ENCODE peak calls at places on chromosomes 11 and 22, in nine cellular contexts. D is left lung; L is astrocyte; O is adrenal gland; K is uterus; C is CD8-positive, alpha-beta T cell; Q is OCI-LY7; Y is right atrium auricular region; V is heart right ventricle. B is an unnamed sample.

GRCh38 chr22:29625090-29625825 is 21.8 kb downstream of the NF2 start:
- DNase-seq in V (no peak), O (peak; percentile 65), D (no peak), Y (peak; percentile 64), C (no peak), L (peak; percentile 69), Q (peak; percentile 60), K (peak; percentile 51), B (peak; percentile 65)

GRCh38 chr22:20463324-20464095 is 25.9 kb upstream of the SCARF2 start:
- DNase-seq in Q (peak; percentile 86), K (no peak), V (no peak), D (no peak), C (no peak), L (no peak), O (no peak), Y (no peak), B (peak; percentile 77)

GRCh38 chr22:29810156-29810555 is 27.9 kb downstream of the ASCC2 start:
- DNase-seq in K (no peak), Q (no peak), O (no peak), C (no peak), D (no peak), V (no peak), L (no peak), Y (no peak), B (no peak)

GRCh38 chr22:23514317-23515038 is 65.6 kb downstream of the IGLL1 start:
- DNase-seq in L (no peak), Q (no peak), Y (no peak), K (no peak), V (no peak), O (no peak), D (no peak), C (no peak), B (no peak)

GRCh38 chr11:86632499-86633269 is 39.7 kb downstream of the ME3 start:
- DNase-seq in C (no peak), V (no peak), L (peak; percentile 97), D (peak; percentile 54), O (peak; percentile 87), K (no peak), Q (no peak), Y (no peak), B (peak; percentile 55)

GRCh38 chr11:393219-394033 is 583 bp upstream of the PKP3 start:
- DNase-seq in V (no peak), O (no peak), L (peak; percentile 57), Q (no peak), C (no peak), K (no peak), Y (no peak), D (no peak), B (no peak)

GRCh38 chr11:1514349-1515061 is 27.9 kb upstream of the MOB2 start:
- DNase-seq in L (peak; percentile 42), Q (no peak), V (no peak), Y (no peak), K (peak; percentile 61), C (no peak), D (no peak), O (no peak), B (peak; percentile 66)

GRCh38 chr11:34968862-34969261 is 52.4 kb downstream of the PDHX start:
- DNase-seq in D (no peak), V (no peak), C (no peak), Y (no peak), O (no peak), Q (no peak), K (no peak), L (no peak), B (no peak)

GRCh38 chr11:8913961-8914660 is 3.1 kb downstream of the AKIP1 start:
- DNase-seq in K (peak; percentile 36), D (no peak), C (peak; percentile 27), Y (no peak), Q (peak; percentile 70), O (peak; percentile 38), V (peak; percentile 28), L (peak; percentile 47), B (no peak)

GRCh38 chr11:124863137-124863825 is 2.0 kb upstream of the ROBO3 start:
- DNase-seq in K (no peak), O (peak; percentile 61), Q (no peak), D (peak; percentile 60), Y (no peak), C (no peak), V (peak; percentile 35), L (no peak), B (no peak)

GRCh38 chr11:109939176-109939810 is 153.9 kb upstream of the ZC3H12C start:
- DNase-seq in K (no peak), V (peak; percentile 40), C (no peak), O (peak; percentile 63), L (peak; percentile 81), D (no peak), Y (no peak), Q (peak; percentile 34), B (no peak)

GRCh38 chr11:17019231-17019630 is 5.0 kb upstream of the PLEKHA7 start:
- DNase-seq in O (no peak), K (no peak), L (no peak), V (no peak), D (no peak), Y (no peak), C (no peak), Q (no peak), B (no peak)

GRCh38 chr11:132718711-132719641 is 813.3 kb downstream of the OPCML start:
- DNase-seq in Y (no peak), O (no peak), L (peak; percentile 76), V (no peak), Q (no peak), D (no peak), C (no peak), K (no peak), B (no peak)

GRCh38 chr11:279966-280761 is 2.0 kb downstream of the NLRP6 start:
- DNase-seq in V (peak; percentile 5), D (no peak), C (no peak), Q (no peak), Y (no peak), L (peak; percentile 16), K (no peak), O (peak; percentile 13), B (peak; percentile 55)

GRCh38 chr11:71470956-71471355 is 18.0 kb downstream of the NADSYN1 start:
- DNase-seq in L (no peak), Q (no peak), O (no peak), C (no peak), V (no peak), K (no peak), Y (no peak), D (no peak), B (no peak)

GRCh38 chr11:9004310-9004945 is 627 bp upstream of the NRIP3 start:
- DNase-seq in D (peak; percentile 37), L (no peak), O (no peak), C (no peak), K (peak; percentile 23), V (no peak), Q (no peak), Y (no peak), B (peak; percentile 31)

GRCh38 chr11:23236846-23237550 is 376.7 kb upstream of the CCDC179 start:
- DNase-seq in D (no peak), V (no peak), C (no peak), Q (no peak), L (peak; percentile 8), O (no peak), K (no peak), Y (no peak), B (no peak)

DNA sequence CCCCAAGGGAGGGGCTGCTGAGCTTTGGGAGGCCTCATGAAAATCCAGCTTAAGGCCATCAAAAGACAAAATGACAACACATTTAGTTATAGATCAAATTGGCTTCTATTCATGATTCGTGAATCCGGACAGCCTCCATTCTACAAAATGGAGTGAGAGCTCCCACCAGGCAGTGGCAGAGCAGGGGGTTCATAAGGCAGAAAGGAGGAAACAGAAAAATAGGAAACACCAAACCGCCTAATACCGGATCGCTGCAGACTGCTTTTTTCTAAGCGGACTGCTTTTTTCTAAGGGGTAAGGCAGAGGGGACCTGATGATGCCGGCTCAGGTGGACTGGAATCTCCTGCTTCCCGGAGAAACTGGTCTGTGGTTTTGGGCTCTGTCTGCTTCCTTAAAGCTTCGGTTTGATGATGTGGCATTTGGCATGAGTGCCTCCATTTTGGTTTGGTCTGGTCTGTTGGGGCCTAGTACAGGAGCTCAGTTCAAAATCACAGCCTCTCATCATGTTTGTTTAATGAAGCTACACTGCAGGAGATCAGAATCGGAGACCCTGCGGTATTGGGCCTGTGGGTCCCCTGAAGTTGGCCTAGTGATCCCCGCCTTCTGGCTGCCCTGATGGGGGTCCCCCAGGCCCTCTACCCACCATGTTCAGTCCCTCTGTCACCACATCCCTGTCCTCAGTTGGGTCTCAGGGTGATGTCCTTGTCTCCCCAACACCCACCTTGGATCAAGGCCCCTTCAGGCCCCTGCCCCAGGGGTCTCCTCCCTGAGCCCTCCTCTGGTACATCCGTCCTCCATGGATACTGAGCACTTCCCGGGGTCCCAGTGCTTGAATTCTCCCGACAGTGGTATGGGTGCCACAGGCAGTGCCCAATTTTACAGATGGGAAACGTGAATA is 1.2 kb downstream of the ALDH3B1 start:
- DNase-seq in O (no peak), L (no peak), Q (no peak), D (peak; percentile 34), V (no peak), Y (no peak), C (no peak), K (no peak), B (no peak)
- H3K4me1 ChIP-seq in O (peaks cover 68% of the 10 kb centered on the region), L (peaks cover 58% of the 10 kb centered on the region), Q (peaks cover 32% of the 10 kb centered on the region), D (peaks cover 84% of the 10 kb centered on the region), V (peaks cover 25% of the 10 kb centered on the region), Y (no peaks in the 10 kb centered on the region), C (no peaks in the 10 kb centered on the region), K (no peaks in the 10 kb centered on the region), B (peaks cover 16% of the 10 kb centered on the region)

DNA sequence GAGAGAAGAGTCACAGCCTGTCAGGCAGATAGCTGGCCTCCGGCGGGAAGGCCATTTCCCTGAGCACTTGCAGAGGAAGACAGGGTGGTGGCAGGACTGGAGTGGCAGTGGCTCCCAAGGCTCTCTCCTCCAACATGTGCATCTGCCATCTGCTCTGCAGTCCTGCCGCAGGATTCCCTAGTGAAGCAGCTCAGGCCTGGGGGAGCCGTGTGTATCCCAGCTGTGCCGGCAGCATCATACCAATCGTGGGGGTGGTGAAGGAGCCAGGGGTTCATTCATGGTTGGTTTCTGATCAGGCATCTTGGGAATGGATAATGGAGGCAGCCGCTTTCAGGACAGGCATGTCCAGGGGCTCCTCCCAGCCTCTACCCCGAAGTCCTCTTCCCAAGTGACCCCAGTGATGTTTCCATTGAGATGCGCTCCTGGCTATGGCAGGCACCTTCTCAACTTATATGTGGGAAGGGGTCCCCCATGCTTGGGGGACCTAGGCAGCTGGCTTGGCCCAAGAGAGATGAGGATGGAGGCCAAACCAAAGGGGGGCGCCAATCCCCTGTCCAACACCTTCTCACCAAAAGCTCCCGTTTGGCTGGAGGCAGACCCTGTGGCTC is 6.1 kb downstream of the TAGLN start:
- DNase-seq in V (no peak), Y (no peak), Q (no peak), D (no peak), C (no peak), K (no peak), O (peak; percentile 78), L (no peak), B (no peak)
- TF ChIP-seq CTCF in V (no peak), Y (no peak), Q (no peak), D (no peak), C (no peak), K (no peak), O (no peak), L (no peak), B (no peak)

GRCh38 chr11:114604179-114604813 is 8.7 kb upstream of the NXPE4 start:
- DNase-seq in K (no peak), O (no peak), L (no peak), Y (no peak), C (no peak), Q (no peak), V (no peak), D (no peak), B (no peak)
- H3K9me3 ChIP-seq in K (no peaks in the 10 kb centered on the region), O (no peaks in the 10 kb centered on the region), L (peaks cover 6% of the 10 kb centered on the region), Y (no peaks in the 10 kb centered on the region), C (no peaks in the 10 kb centered on the region), Q (peaks cover 42% of the 10 kb centered on the region), V (no peaks in the 10 kb centered on the region), D (peaks cover 27% of the 10 kb centered on the region), B (no peaks in the 10 kb centered on the region)

GRCh38 chr11:128345316-128345715 is 242.0 kb downstream of the ETS1 start:
- DNase-seq in O (no peak), V (no peak), D (no peak), C (no peak), L (no peak), K (no peak), Y (no peak), Q (no peak), B (no peak)
- H3K4me1 ChIP-seq in O (no peaks in the 10 kb centered on the region), V (peaks cover 30% of the 10 kb centered on the region), D (peaks cover 29% of the 10 kb centered on the region), C (peaks cover 60% of the 10 kb centered on the region), L (peaks cover 18% of the 10 kb centered on the region), K (no peaks in the 10 kb centered on the region), Y (no peaks in the 10 kb centered on the region), Q (peaks cover 8% of the 10 kb centered on the region), B (no peaks in the 10 kb centered on the region)